ENCODE peak calls at places on chromosomes 5 and 9, in ten cellular contexts. One of them, this sample, is unnamed.

GRCh38 chr5:56319281-56320242 is 86.4 kb upstream of the ANKRD55 start:
- DNase-seq in neural progenitor cell: no peak
- DNase-seq in bronchial epithelial cell: peak
- DNase-seq in progenitor cell of endocrine pancreas: no peak
- DNase-seq in mucosa of descending colon: peak
- DNase-seq in thyroid gland: peak
- DNase-seq in type B pancreatic cell: no peak
- DNase-seq in HL-60: no peak
- DNase-seq in DND-41: no peak
- DNase-seq in hepatocyte: no peak
- DNase-seq in this sample: no peak

GRCh38 chr9:134304306-134304705 is 21.9 kb upstream of the RXRA start:
- DNase-seq in HL-60: no peak
- DNase-seq in thyroid gland: no peak
- DNase-seq in hepatocyte: no peak
- DNase-seq in mucosa of descending colon: no peak
- DNase-seq in DND-41: no peak
- DNase-seq in neural progenitor cell: no peak
- DNase-seq in progenitor cell of endocrine pancreas: no peak
- DNase-seq in type B pancreatic cell: no peak
- DNase-seq in bronchial epithelial cell: no peak
- DNase-seq in this sample: no peak

GRCh38 chr5:75856056-75856455 is 138.8 kb upstream of the POC5 start:
- DNase-seq in type B pancreatic cell: no peak
- DNase-seq in neural progenitor cell: no peak
- DNase-seq in progenitor cell of endocrine pancreas: no peak
- DNase-seq in hepatocyte: no peak
- DNase-seq in HL-60: no peak
- DNase-seq in mucosa of descending colon: no peak
- DNase-seq in bronchial epithelial cell: peak
- DNase-seq in thyroid gland: no peak
- DNase-seq in DND-41: no peak
- DNase-seq in this sample: no peak

GRCh38 chr5:31611002-31611401 is 27.9 kb upstream of the PDZD2 start:
- DNase-seq in hepatocyte: no peak
- DNase-seq in progenitor cell of endocrine pancreas: no peak
- DNase-seq in type B pancreatic cell: no peak
- DNase-seq in HL-60: no peak
- DNase-seq in mucosa of descending colon: no peak
- DNase-seq in DND-41: no peak
- DNase-seq in neural progenitor cell: no peak
- DNase-seq in bronchial epithelial cell: no peak
- DNase-seq in thyroid gland: no peak
- DNase-seq in this sample: no peak

GRCh38 chr9:38346811-38347735 is 45.4 kb upstream of the ALDH1B1 start:
- DNase-seq in thyroid gland: no peak
- DNase-seq in neural progenitor cell: peak
- DNase-seq in HL-60: no peak
- DNase-seq in bronchial epithelial cell: no peak
- DNase-seq in progenitor cell of endocrine pancreas: no peak
- DNase-seq in type B pancreatic cell: peak
- DNase-seq in DND-41: no peak
- DNase-seq in mucosa of descending colon: no peak
- DNase-seq in hepatocyte: peak
- DNase-seq in this sample: no peak

GRCh38 chr5:10552183-10553143 is 11.4 kb upstream of the ANKRD33B start:
- DNase-seq in thyroid gland: no peak
- DNase-seq in progenitor cell of endocrine pancreas: no peak
- DNase-seq in bronchial epithelial cell: peak
- DNase-seq in hepatocyte: no peak
- DNase-seq in HL-60: peak
- DNase-seq in neural progenitor cell: no peak
- DNase-seq in DND-41: peak
- DNase-seq in type B pancreatic cell: no peak
- DNase-seq in mucosa of descending colon: no peak
- DNase-seq in this sample: no peak

GRCh38 chr5:135236951-135237791 is 161.9 kb downstream of the MACROH2A1 start:
- DNase-seq in type B pancreatic cell: peak
- DNase-seq in mucosa of descending colon: no peak
- DNase-seq in hepatocyte: no peak
- DNase-seq in neural progenitor cell: no peak
- DNase-seq in bronchial epithelial cell: peak
- DNase-seq in HL-60: no peak
- DNase-seq in progenitor cell of endocrine pancreas: no peak
- DNase-seq in DND-41: no peak
- DNase-seq in thyroid gland: no peak
- DNase-seq in this sample: no peak

GRCh38 chr5:163473613-163474243 is 13.3 kb downstream of the HMMR start:
- DNase-seq in thyroid gland: no peak
- DNase-seq in hepatocyte: peak
- DNase-seq in type B pancreatic cell: no peak
- DNase-seq in progenitor cell of endocrine pancreas: no peak
- DNase-seq in HL-60: no peak
- DNase-seq in mucosa of descending colon: no peak
- DNase-seq in bronchial epithelial cell: peak
- DNase-seq in DND-41: no peak
- DNase-seq in neural progenitor cell: no peak
- DNase-seq in this sample: no peak

GRCh38 chr5:10502578-10502977 is 60.9 kb downstream of the ROPN1L start:
- DNase-seq in thyroid gland: no peak
- DNase-seq in mucosa of descending colon: no peak
- DNase-seq in HL-60: no peak
- DNase-seq in neural progenitor cell: no peak
- DNase-seq in type B pancreatic cell: no peak
- DNase-seq in progenitor cell of endocrine pancreas: no peak
- DNase-seq in DND-41: no peak
- DNase-seq in hepatocyte: no peak
- DNase-seq in bronchial epithelial cell: no peak
- DNase-seq in this sample: no peak

GRCh38 chr9:96494215-96494800 is 44.3 kb downstream of the HABP4 start:
- DNase-seq in bronchial epithelial cell: no peak
- DNase-seq in type B pancreatic cell: no peak
- DNase-seq in mucosa of descending colon: no peak
- DNase-seq in neural progenitor cell: no peak
- DNase-seq in HL-60: no peak
- DNase-seq in progenitor cell of endocrine pancreas: no peak
- DNase-seq in DND-41: no peak
- DNase-seq in thyroid gland: no peak
- DNase-seq in hepatocyte: no peak
- DNase-seq in this sample: no peak

GRCh38 chr5:93158841-93159240 is 422.2 kb downstream of the NR2F1-AS1 start:
- DNase-seq in bronchial epithelial cell: peak
- DNase-seq in type B pancreatic cell: no peak
- DNase-seq in mucosa of descending colon: no peak
- DNase-seq in hepatocyte: no peak
- DNase-seq in thyroid gland: no peak
- DNase-seq in DND-41: no peak
- DNase-seq in progenitor cell of endocrine pancreas: no peak
- DNase-seq in HL-60: no peak
- DNase-seq in neural progenitor cell: no peak
- DNase-seq in this sample: no peak

DNA sequence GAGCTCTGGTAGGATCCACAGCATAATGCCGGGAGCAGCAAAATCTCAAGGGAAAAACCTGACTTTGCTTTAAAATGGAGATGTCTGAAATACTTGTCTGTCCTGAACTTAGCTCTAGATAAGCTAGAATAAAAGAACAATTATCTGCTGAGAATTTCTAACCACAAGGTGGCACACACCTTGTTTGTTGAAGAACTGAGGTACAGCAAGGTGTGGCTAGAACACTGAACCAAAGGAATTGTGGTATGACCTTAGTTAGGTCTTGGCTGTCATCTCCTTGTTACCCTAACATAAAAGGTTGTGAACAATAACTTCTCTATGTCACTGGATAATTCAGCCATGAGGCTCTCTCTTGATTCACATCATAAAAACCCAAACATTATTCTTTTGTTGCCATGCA is 72.3 kb upstream of the ANXA1 start:
- DNase-seq in hepatocyte: no peak
- DNase-seq in progenitor cell of endocrine pancreas: no peak
- DNase-seq in bronchial epithelial cell: peak
- DNase-seq in neural progenitor cell: no peak
- DNase-seq in mucosa of descending colon: no peak
- DNase-seq in HL-60: no peak
- DNase-seq in type B pancreatic cell: no peak
- DNase-seq in DND-41: no peak
- DNase-seq in thyroid gland: no peak
- DNase-seq in this sample: no peak
- TF ChIP-seq CTCF in hepatocyte: peak
- TF ChIP-seq CTCF in progenitor cell of endocrine pancreas: peak
- TF ChIP-seq CTCF in bronchial epithelial cell: peak
- TF ChIP-seq CTCF in neural progenitor cell: peak
- TF ChIP-seq CTCF in mucosa of descending colon: no peak
- TF ChIP-seq CTCF in HL-60: no peak
- TF ChIP-seq CTCF in type B pancreatic cell: peak
- TF ChIP-seq CTCF in DND-41: no peak
- TF ChIP-seq CTCF in thyroid gland: peak
- TF ChIP-seq CTCF in this sample: no peak

DNA sequence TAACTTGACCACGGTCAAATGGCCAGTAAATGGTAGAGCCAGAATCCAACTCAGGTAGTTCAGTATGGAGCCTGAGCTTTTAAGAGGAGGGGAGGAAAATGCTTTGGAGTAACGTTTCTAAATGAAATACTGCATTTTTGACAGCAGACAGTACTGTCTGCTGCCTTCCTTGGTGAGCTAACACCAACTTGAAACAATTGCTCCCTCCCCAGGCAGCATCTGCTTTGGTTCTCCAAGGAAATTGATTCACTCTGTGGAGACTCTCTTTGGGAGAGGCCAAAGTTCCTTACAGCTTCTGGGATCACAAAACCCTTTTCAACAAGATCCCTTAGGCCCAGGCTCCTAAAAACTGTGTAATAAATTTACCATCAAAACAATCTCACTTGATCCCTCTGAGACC is 75.2 kb upstream of the SSBP2 start:
- DNase-seq in neural progenitor cell: no peak
- DNase-seq in hepatocyte: no peak
- DNase-seq in type B pancreatic cell: no peak
- DNase-seq in progenitor cell of endocrine pancreas: no peak
- DNase-seq in HL-60: no peak
- DNase-seq in thyroid gland: no peak
- DNase-seq in DND-41: no peak
- DNase-seq in mucosa of descending colon: no peak
- DNase-seq in bronchial epithelial cell: peak
- DNase-seq in this sample: no peak
- TF ChIP-seq CTCF in neural progenitor cell: no peak
- TF ChIP-seq CTCF in hepatocyte: no peak
- TF ChIP-seq CTCF in type B pancreatic cell: no peak
- TF ChIP-seq CTCF in progenitor cell of endocrine pancreas: no peak
- TF ChIP-seq CTCF in HL-60: no peak
- TF ChIP-seq CTCF in thyroid gland: no peak
- TF ChIP-seq CTCF in DND-41: peak
- TF ChIP-seq CTCF in mucosa of descending colon: no peak
- TF ChIP-seq CTCF in bronchial epithelial cell: peak
- TF ChIP-seq CTCF in this sample: no peak

DNA sequence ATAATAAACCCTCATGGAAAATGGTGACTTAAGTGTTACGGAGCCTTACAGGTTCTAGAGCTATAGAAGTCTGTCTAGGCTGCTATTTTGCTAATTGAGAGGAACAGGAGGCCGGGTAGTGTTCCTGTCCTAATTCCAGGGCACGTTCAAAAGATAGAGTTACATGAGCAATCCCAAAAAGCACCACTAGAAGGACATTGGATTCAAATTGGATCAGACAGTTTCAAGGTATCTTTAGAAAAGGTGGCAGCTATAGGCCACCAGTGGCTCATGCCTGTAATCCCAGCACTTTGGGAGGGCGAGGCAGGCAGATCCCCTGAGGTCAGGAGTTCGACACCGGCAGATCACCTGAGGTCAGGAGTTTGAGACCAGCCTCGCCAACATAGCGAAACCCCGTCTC is 458.8 kb downstream of the TMEM232 start:
- DNase-seq in progenitor cell of endocrine pancreas: no peak
- DNase-seq in thyroid gland: no peak
- DNase-seq in bronchial epithelial cell: no peak
- DNase-seq in neural progenitor cell: no peak
- DNase-seq in mucosa of descending colon: no peak
- DNase-seq in DND-41: no peak
- DNase-seq in type B pancreatic cell: no peak
- DNase-seq in HL-60: no peak
- DNase-seq in hepatocyte: no peak
- DNase-seq in this sample: no peak
- TF ChIP-seq CTCF in progenitor cell of endocrine pancreas: no peak
- TF ChIP-seq CTCF in thyroid gland: no peak
- TF ChIP-seq CTCF in bronchial epithelial cell: no peak
- TF ChIP-seq CTCF in neural progenitor cell: no peak
- TF ChIP-seq CTCF in mucosa of descending colon: no peak
- TF ChIP-seq CTCF in DND-41: no peak
- TF ChIP-seq CTCF in type B pancreatic cell: peak
- TF ChIP-seq CTCF in HL-60: no peak
- TF ChIP-seq CTCF in hepatocyte: no peak
- TF ChIP-seq CTCF in this sample: no peak

GRCh38 chr9:125262217-125262991 is 778 bp downstream of the GAPVD1 start:
- DNase-seq in DND-41: no peak
- DNase-seq in bronchial epithelial cell: no peak
- DNase-seq in progenitor cell of endocrine pancreas: no peak
- DNase-seq in type B pancreatic cell: no peak
- DNase-seq in HL-60: no peak
- DNase-seq in neural progenitor cell: no peak
- DNase-seq in hepatocyte: peak
- DNase-seq in mucosa of descending colon: no peak
- DNase-seq in thyroid gland: peak
- DNase-seq in this sample: no peak

GRCh38 chr9:125258160-125258559 is 3.5 kb upstream of the GAPVD1 start:
- DNase-seq in progenitor cell of endocrine pancreas: no peak
- DNase-seq in type B pancreatic cell: no peak
- DNase-seq in DND-41: no peak
- DNase-seq in HL-60: no peak
- DNase-seq in hepatocyte: no peak
- DNase-seq in thyroid gland: no peak
- DNase-seq in mucosa of descending colon: no peak
- DNase-seq in bronchial epithelial cell: no peak
- DNase-seq in neural progenitor cell: no peak
- DNase-seq in this sample: no peak

GRCh38 chr9:125261501-125262216 is at the start of gene GAPVD1:
- DNase-seq in progenitor cell of endocrine pancreas: peak
- DNase-seq in type B pancreatic cell: peak
- DNase-seq in HL-60: peak
- DNase-seq in mucosa of descending colon: peak
- DNase-seq in neural progenitor cell: peak
- DNase-seq in DND-41: peak
- DNase-seq in hepatocyte: peak
- DNase-seq in bronchial epithelial cell: peak
- DNase-seq in thyroid gland: peak
- DNase-seq in this sample: peak

GRCh38 chr9:125258832-125259534 is 2.6 kb upstream of the GAPVD1 start:
- DNase-seq in neural progenitor cell: no peak
- DNase-seq in hepatocyte: no peak
- DNase-seq in DND-41: no peak
- DNase-seq in HL-60: peak
- DNase-seq in progenitor cell of endocrine pancreas: no peak
- DNase-seq in thyroid gland: no peak
- DNase-seq in type B pancreatic cell: no peak
- DNase-seq in bronchial epithelial cell: no peak
- DNase-seq in mucosa of descending colon: no peak
- DNase-seq in this sample: no peak

DNA sequence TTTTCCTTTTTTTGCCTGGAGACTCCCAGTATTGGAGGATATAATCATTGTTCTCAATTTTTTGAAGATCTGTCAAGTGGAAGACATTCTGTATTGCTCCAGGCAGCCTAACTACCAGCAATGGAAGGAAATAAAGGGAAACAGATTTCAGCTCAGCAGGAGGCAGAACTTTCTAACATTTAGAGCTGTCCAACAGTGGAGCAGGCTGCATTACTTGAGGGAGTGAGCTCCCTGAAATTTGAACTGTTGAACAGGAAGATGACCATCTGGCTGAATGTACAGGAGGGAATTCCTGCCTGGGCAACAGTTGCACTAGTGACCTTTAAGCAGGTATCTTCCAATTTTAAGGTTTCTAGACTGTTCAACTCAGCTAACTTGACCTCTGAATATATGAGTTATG is 1.1 kb upstream of the GAPVD1 start:
- DNase-seq in hepatocyte: no peak
- DNase-seq in DND-41: no peak
- DNase-seq in progenitor cell of endocrine pancreas: no peak
- DNase-seq in bronchial epithelial cell: no peak
- DNase-seq in neural progenitor cell: no peak
- DNase-seq in HL-60: no peak
- DNase-seq in type B pancreatic cell: no peak
- DNase-seq in thyroid gland: no peak
- DNase-seq in mucosa of descending colon: no peak
- DNase-seq in this sample: no peak
- TF ChIP-seq CTCF in hepatocyte: no peak
- TF ChIP-seq CTCF in DND-41: no peak
- TF ChIP-seq CTCF in progenitor cell of endocrine pancreas: no peak
- TF ChIP-seq CTCF in bronchial epithelial cell: no peak
- TF ChIP-seq CTCF in neural progenitor cell: no peak
- TF ChIP-seq CTCF in HL-60: no peak
- TF ChIP-seq CTCF in type B pancreatic cell: no peak
- TF ChIP-seq CTCF in thyroid gland: no peak
- TF ChIP-seq CTCF in mucosa of descending colon: no peak
- TF ChIP-seq CTCF in this sample: no peak